ENCODE peak calls at places on chromosomes 6 and 20, in seven cellular contexts. One of them, this sample, is unnamed.

GRCh38 chr20:59499863-59500262 is 104.5 kb upstream of the PHACTR3 start:
- DNase-seq in GM13976: no peak
- DNase-seq in AG09319: no peak
- DNase-seq in Calu3: no peak
- DNase-seq in pancreas: no peak
- DNase-seq in RWPE2: no peak
- DNase-seq in AG09309: no peak
- DNase-seq in this sample: no peak

GRCh38 chr6:39411001-39411400 is 88.5 kb upstream of the KCNK16 start:
- DNase-seq in GM13976: no peak
- DNase-seq in AG09319: no peak
- DNase-seq in Calu3: no peak
- DNase-seq in pancreas: no peak
- DNase-seq in RWPE2: no peak
- DNase-seq in AG09309: no peak
- DNase-seq in this sample: no peak

GRCh38 chr6:56719310-56719709 is 76.6 kb upstream of the DST start:
- DNase-seq in GM13976: no peak
- DNase-seq in AG09319: no peak
- DNase-seq in Calu3: no peak
- DNase-seq in pancreas: no peak
- DNase-seq in RWPE2: no peak
- DNase-seq in AG09309: no peak
- DNase-seq in this sample: no peak

GRCh38 chr6:31194271-31194834 is 23.9 kb upstream of the POU5F1 start:
- DNase-seq in GM13976: no peak
- DNase-seq in AG09319: no peak
- DNase-seq in Calu3: no peak
- DNase-seq in pancreas: no peak
- DNase-seq in RWPE2: no peak
- DNase-seq in AG09309: no peak
- DNase-seq in this sample: no peak

GRCh38 chr20:38116409-38117165 is 48.5 kb downstream of the TGM2 start:
- DNase-seq in GM13976: no peak
- DNase-seq in AG09319: no peak
- DNase-seq in Calu3: no peak
- DNase-seq in pancreas: no peak
- DNase-seq in RWPE2: no peak
- DNase-seq in AG09309: no peak
- DNase-seq in this sample: no peak

GRCh38 chr6:66328181-66328580 is 621.2 kb upstream of the EYS start:
- DNase-seq in GM13976: no peak
- DNase-seq in AG09319: no peak
- DNase-seq in Calu3: no peak
- DNase-seq in pancreas: no peak
- DNase-seq in RWPE2: no peak
- DNase-seq in AG09309: no peak
- DNase-seq in this sample: no peak

GRCh38 chr6:125519367-125519766 is 217.6 kb upstream of the HDDC2 start:
- DNase-seq in GM13976: no peak
- DNase-seq in AG09319: no peak
- DNase-seq in Calu3: no peak
- DNase-seq in pancreas: no peak
- DNase-seq in RWPE2: no peak
- DNase-seq in AG09309: no peak
- DNase-seq in this sample: no peak

GRCh38 chr6:40962241-40962640 is 76.8 kb downstream of the UNC5CL start:
- DNase-seq in GM13976: peak; percentile 45
- DNase-seq in AG09319: peak; percentile 27
- DNase-seq in Calu3: peak; percentile 50
- DNase-seq in pancreas: no peak
- DNase-seq in RWPE2: peak; percentile 78
- DNase-seq in AG09309: peak; percentile 75
- DNase-seq in this sample: peak; percentile 41

GRCh38 chr6:100347901-100348550 is 116.7 kb downstream of the SIM1 start:
- DNase-seq in GM13976: no peak
- DNase-seq in AG09319: no peak
- DNase-seq in Calu3: no peak
- DNase-seq in pancreas: no peak
- DNase-seq in RWPE2: no peak
- DNase-seq in AG09309: no peak
- DNase-seq in this sample: no peak

DNA sequence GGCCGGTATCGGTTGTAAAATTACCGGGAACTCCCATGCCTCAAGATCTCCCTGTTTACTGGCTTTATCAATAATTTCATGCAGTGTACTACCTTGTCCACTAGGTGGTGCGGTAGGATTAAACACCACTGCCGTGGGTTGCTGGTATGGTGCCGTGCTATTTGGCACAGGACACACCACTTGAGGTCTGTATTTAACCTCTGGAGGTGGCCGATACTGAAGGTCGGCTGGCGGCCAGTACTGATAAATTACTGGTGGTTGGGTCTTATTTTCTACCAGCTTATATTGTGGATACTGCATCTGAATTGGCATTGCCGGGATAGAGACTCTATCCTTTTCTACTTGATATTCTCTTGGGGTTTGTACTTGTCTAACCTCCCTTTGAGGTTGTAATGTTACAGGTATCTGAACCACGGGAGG is 14.3 kb upstream of the PTCRA start:
- DNase-seq in GM13976: peak; percentile 62
- DNase-seq in AG09319: peak; percentile 58
- DNase-seq in Calu3: peak; percentile 89
- DNase-seq in pancreas: peak; percentile 70
- DNase-seq in RWPE2: no peak
- DNase-seq in AG09309: no peak
- DNase-seq in this sample: peak; percentile 79
- TF ChIP-seq CTCF in GM13976: peak; percentile 83
- TF ChIP-seq CTCF in AG09319: peak; percentile 75
- TF ChIP-seq CTCF in Calu3: peak; percentile 82
- TF ChIP-seq CTCF in pancreas: peak; percentile 67
- TF ChIP-seq CTCF in RWPE2: peak; percentile 95
- TF ChIP-seq CTCF in AG09309: peak; percentile 82
- TF ChIP-seq CTCF in this sample: peak; percentile 86

GRCh38 chr20:60627751-60628565 is 624.1 kb upstream of the CDH4 start:
- DNase-seq in GM13976: no peak
- DNase-seq in AG09319: no peak
- DNase-seq in Calu3: no peak
- DNase-seq in pancreas: no peak
- DNase-seq in RWPE2: no peak
- DNase-seq in AG09309: no peak
- DNase-seq in this sample: no peak
- TF ChIP-seq CTCF in GM13976: no peak
- TF ChIP-seq CTCF in AG09319: no peak
- TF ChIP-seq CTCF in Calu3: no peak
- TF ChIP-seq CTCF in pancreas: no peak
- TF ChIP-seq CTCF in RWPE2: no peak
- TF ChIP-seq CTCF in AG09309: no peak
- TF ChIP-seq CTCF in this sample: no peak

DNA sequence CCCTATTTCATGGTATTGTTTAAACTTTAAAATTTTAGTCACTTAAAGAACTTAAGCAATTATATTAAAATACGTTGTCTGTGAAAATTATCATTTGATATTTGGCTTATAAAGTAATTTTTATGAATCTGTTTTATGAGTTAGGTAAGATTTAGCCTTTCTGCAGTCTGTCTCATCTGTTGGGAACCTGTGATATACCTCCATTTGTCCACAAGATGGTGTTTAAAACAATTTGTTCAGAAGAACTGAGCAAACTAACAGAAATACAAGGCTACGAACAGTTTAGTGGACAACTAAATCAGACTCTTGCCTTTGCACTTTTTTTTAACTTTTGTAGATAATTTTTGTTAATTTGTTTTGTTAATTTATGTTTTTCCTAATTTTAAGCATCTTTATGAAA is 92.4 kb downstream of the COL9A1 start:
- DNase-seq in GM13976: no peak
- DNase-seq in AG09319: no peak
- DNase-seq in Calu3: no peak
- DNase-seq in pancreas: no peak
- DNase-seq in RWPE2: no peak
- DNase-seq in AG09309: no peak
- DNase-seq in this sample: no peak
- TF ChIP-seq CTCF in GM13976: no peak
- TF ChIP-seq CTCF in AG09319: no peak
- TF ChIP-seq CTCF in Calu3: peak; percentile 58
- TF ChIP-seq CTCF in pancreas: no peak
- TF ChIP-seq CTCF in RWPE2: peak; percentile 39
- TF ChIP-seq CTCF in AG09309: peak; percentile 10
- TF ChIP-seq CTCF in this sample: no peak

DNA sequence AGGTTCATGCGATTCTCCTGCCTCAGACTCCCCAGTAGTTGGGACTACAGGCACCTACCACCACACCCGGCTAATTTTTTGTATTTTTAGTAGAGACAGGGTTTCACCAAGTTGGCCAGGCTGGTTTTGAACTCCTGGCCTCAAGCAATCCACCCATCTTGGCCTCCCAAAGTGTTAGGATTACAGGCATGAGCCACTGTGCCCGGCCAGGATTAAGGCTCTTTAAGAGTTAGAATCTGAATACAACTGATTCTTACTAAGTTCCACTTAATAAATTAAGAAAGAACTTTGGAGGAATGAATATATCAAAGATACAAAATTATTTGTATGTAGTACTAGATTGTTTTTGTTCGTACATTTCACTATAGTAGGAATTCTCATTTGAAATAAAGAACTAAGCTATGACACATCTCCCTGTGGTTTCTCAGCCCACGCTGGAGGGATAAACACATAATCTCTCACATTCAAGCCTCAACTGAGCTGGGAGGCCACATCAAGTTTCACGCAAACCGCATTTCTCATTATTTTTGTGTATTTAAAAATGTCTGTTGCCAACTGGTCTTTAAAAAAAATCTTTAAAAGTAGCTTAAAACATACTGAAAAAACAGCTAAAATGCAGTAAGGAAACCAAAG is 34.2 kb downstream of the DTNBP1 start:
- DNase-seq in GM13976: no peak
- DNase-seq in AG09319: peak; percentile 52
- DNase-seq in Calu3: no peak
- DNase-seq in pancreas: no peak
- DNase-seq in RWPE2: no peak
- DNase-seq in AG09309: peak; percentile 59
- DNase-seq in this sample: peak; percentile 91
- TF ChIP-seq CTCF in GM13976: no peak
- TF ChIP-seq CTCF in AG09319: no peak
- TF ChIP-seq CTCF in Calu3: no peak
- TF ChIP-seq CTCF in pancreas: no peak
- TF ChIP-seq CTCF in RWPE2: no peak
- TF ChIP-seq CTCF in AG09309: no peak
- TF ChIP-seq CTCF in this sample: no peak